ENCODE peak calls at places on chromosomes 5 and 9, in seven cellular contexts. K, H, O, A, Y, G and S are unnamed samples. For H3K27me3, the result is how much of the 10 kb centered on the place peaks cover.

GRCh38 chr5:179786861-179787260 is 6.9 kb upstream of the LTC4S start:
- DNase-seq in Y (no peak), K (no peak), A (no peak), G (no peak), H (no peak), O (no peak), S (no peak)

GRCh38 chr5:172049226-172049796 is 42.9 kb upstream of the FBXW11 start:
- DNase-seq in A (no peak), K (no peak), G (peak), O (no peak), H (no peak), Y (no peak), S (no peak)

GRCh38 chr9:91913986-91914385 is 36.0 kb downstream of the ROR2 start:
- DNase-seq in A (no peak), K (no peak), O (no peak), H (no peak), G (no peak), Y (no peak), S (no peak)

GRCh38 chr5:68459093-68459492 is 243.5 kb downstream of the PIK3R1 start:
- DNase-seq in G (no peak), K (no peak), Y (no peak), H (no peak), A (no peak), O (no peak), S (no peak)

GRCh38 chr9:131167146-131167692 is 41.8 kb downstream of the NUP214 start:
- DNase-seq in Y (no peak), K (no peak), G (no peak), A (no peak), H (no peak), O (no peak), S (no peak)

GRCh38 chr5:95087819-95088317 is 197.0 kb downstream of the MCTP1 start:
- DNase-seq in K (peak), A (no peak), G (no peak), H (no peak), Y (no peak), O (no peak), S (no peak)

GRCh38 chr9:90998573-90998972 is 197.0 kb downstream of the SYK start:
- DNase-seq in Y (no peak), G (no peak), O (no peak), H (no peak), K (no peak), A (no peak), S (peak)

GRCh38 chr5:1818784-1819183 is 17.6 kb downstream of the NDUFS6 start:
- DNase-seq in H (no peak), G (no peak), Y (no peak), O (no peak), K (no peak), A (no peak), S (no peak)

GRCh38 chr9:73081979-73082657 is 69.5 kb upstream of the ANXA1 start:
- DNase-seq in Y (peak), K (peak), A (no peak), G (peak), O (no peak), H (no peak), S (no peak)

GRCh38 chr5:39138892-39139291 is 64.7 kb upstream of the RICTOR start:
- DNase-seq in G (no peak), K (no peak), Y (no peak), A (no peak), O (no peak), H (peak), S (no peak)

GRCh38 chr9:69292078-69292477 is 32.9 kb upstream of the ENTREP1 start:
- DNase-seq in G (no peak), A (no peak), K (no peak), H (no peak), Y (no peak), O (no peak), S (no peak)

GRCh38 chr5:132262882-132263547 is 5.5 kb downstream of the PDLIM4 start:
- DNase-seq in A (no peak), O (no peak), K (no peak), H (no peak), G (no peak), Y (no peak), S (no peak)

GRCh38 chr9:6708732-6709131 is 49.0 kb upstream of the KDM4C start:
- DNase-seq in H (no peak), K (no peak), O (no peak), A (no peak), Y (no peak), G (no peak), S (no peak)

GRCh38 chr5:123371575-123372179 is 51.5 kb downstream of the CEP120 start:
- DNase-seq in G (peak), H (no peak), K (peak), O (peak), A (peak), Y (no peak), S (peak)

GRCh38 chr9:123329329-123329955 is 26.6 kb upstream of the CRB2 start:
- DNase-seq in Y (no peak), G (no peak), A (no peak), H (no peak), O (peak), K (peak), S (no peak)

GRCh38 chr5:55360190-55360589 is 52.4 kb downstream of the MTREX start:
- DNase-seq in H (no peak), O (no peak), G (no peak), K (no peak), Y (no peak), A (no peak), S (no peak)

GRCh38 chr5:398475-399295 is 44.3 kb upstream of the EXOC3 start:
- DNase-seq in K (no peak), G (no peak), Y (peak), H (no peak), A (no peak), O (no peak), S (no peak)

GRCh38 chr5:401216-402034 is 41.6 kb upstream of the EXOC3 start:
- DNase-seq in K (no peak), H (no peak), A (no peak), G (no peak), Y (no peak), O (no peak), S (no peak)

GRCh38 chr5:402615-403359 is 40.2 kb upstream of the EXOC3 start:
- DNase-seq in K (no peak), Y (no peak), H (no peak), G (no peak), O (no peak), A (no peak), S (no peak)

GRCh38 chr5:399296-400281 is 43.4 kb upstream of the EXOC3 start:
- DNase-seq in K (peak), H (no peak), A (peak), Y (peak), G (peak), O (peak), S (peak)

GRCh38 chr5:400282-401215 is 42.4 kb upstream of the EXOC3 start:
- DNase-seq in K (no peak), A (no peak), O (no peak), Y (no peak), G (no peak), H (no peak), S (peak)
- H3K4me3 ChIP-seq in K (no peak), A (peak), O (no peak), Y (no peak), G (no peak), H (no peak), S (peak)

DNA sequence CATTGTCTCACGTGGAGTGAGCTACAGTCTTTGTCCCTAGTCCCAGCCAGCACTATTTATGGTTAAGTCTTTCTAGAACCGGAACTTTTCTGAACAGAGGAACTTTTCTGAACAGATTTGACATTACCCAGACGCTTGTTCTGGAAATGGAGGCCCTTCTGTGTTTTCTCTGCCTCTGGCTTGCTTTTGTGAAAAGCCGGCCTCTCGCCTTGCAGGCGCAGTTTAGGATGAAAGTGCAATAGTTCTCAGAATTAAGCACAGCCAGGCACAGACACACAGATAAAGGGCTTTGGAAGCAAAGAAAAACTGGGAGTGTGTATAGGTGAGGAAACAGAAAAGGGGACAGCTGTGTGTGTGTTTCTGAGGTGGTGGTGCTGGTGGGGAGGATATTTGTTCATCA is 5.9 kb downstream of the GDNF start:
- DNase-seq in H (no peak), K (peak), A (no peak), Y (no peak), O (no peak), G (no peak), S (no peak)
- H3K27me3 ChIP-seq in H (under half), K (under half), A (half or more), Y (under half), O (under half), G (under half), S (under half)

GRCh38 chr5:139763584-139764249 is 31.9 kb upstream of the PSD2 start:
- DNase-seq in A (no peak), O (no peak), K (no peak), G (no peak), H (no peak), Y (no peak), S (no peak)
- H3K4me3 ChIP-seq in A (no peak), O (no peak), K (no peak), G (no peak), H (no peak), Y (no peak), S (no peak)

GRCh38 chr9:132418743-132419363 is 8.8 kb downstream of the CFAP77 start:
- DNase-seq in K (no peak), Y (no peak), A (no peak), O (no peak), H (no peak), G (no peak), S (no peak)

GRCh38 chr9:132423503-132423902 is 13.5 kb downstream of the CFAP77 start:
- DNase-seq in Y (no peak), H (no peak), A (no peak), O (no peak), G (no peak), K (no peak), S (no peak)

GRCh38 chr9:132424857-132425702 is 15.1 kb downstream of the CFAP77 start:
- DNase-seq in A (no peak), H (no peak), Y (no peak), K (no peak), O (no peak), G (no peak), S (no peak)

GRCh38 chr9:132427015-132427414 is 17.0 kb downstream of the CFAP77 start:
- DNase-seq in K (no peak), O (no peak), A (no peak), H (no peak), G (no peak), Y (no peak), S (no peak)

DNA sequence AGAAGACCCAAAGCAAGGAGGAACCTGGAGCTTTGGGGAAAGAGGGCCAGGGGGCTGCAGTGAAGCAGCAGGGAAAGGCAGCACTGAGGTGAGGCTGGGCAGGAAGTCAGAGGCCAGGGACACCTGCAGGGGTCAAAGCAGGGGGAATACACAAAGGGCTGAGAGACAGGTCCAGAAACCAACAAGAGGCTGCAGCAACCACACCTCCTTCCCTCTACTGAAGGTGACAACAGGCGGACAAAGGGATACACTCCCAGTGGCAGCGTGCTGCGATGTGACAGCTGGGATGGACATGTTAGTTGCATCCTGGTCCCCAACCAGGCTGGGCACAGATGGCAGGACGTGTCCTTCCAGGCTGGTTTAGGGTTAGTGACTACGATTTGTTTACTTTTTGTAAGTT is 12.6 kb downstream of the CFAP77 start:
- DNase-seq in A (no peak), Y (no peak), O (no peak), K (no peak), G (no peak), H (no peak), S (no peak)
- H3K27me3 ChIP-seq in A (half or more), Y (under half), O (under half), K (half or more), G (half or more), H (under half), S (under half)

GRCh38 chr9:127854169-127854833 is at the start of gene ENG:
- DNase-seq in Y (no peak), H (no peak), G (peak), A (peak), K (no peak), O (peak), S (peak)
- H3K4me3 ChIP-seq in Y (no peak), H (peak), G (peak), A (peak), K (no peak), O (peak), S (peak)